ENCODE peak calls at places on chromosome 9, in five cellular contexts. R is AG09309, F is epithelial cell of esophagus, Z is nephron progenitor cell, E is AG10803. M is an unnamed sample.

GRCh38 chr9:123399803-123400378 is 43.9 kb downstream of the CRB2 start:
- DNase-seq in E (no peak), F (no peak), Z (peak), R (no peak), M (peak)

GRCh38 chr9:135075234-135076142 is 12.0 kb upstream of the OLFM1 start:
- DNase-seq in Z (peak), E (peak), R (no peak), F (no peak), M (no peak)

GRCh38 chr9:100725376-100725775 is 147.5 kb downstream of the CAVIN4 start:
- DNase-seq in F (no peak), Z (no peak), E (no peak), R (no peak), M (no peak)

GRCh38 chr9:133914483-133915342 is 77.4 kb downstream of the VAV2 start:
- DNase-seq in E (peak), F (no peak), Z (no peak), R (no peak), M (no peak)

GRCh38 chr9:70578720-70579119 is 164.3 kb upstream of the KLF9 start:
- DNase-seq in F (no peak), E (no peak), Z (no peak), R (no peak), M (no peak)

GRCh38 chr9:93207326-93207814 is 23.4 kb downstream of the WNK2 start:
- DNase-seq in E (peak), F (no peak), Z (no peak), R (peak), M (no peak)

GRCh38 chr9:89606567-89607311 is 1.9 kb downstream of the GADD45G start:
- DNase-seq in R (no peak), E (no peak), Z (peak), F (no peak), M (peak)

GRCh38 chr9:93129691-93130500 is 4.2 kb downstream of the NINJ1 start:
- DNase-seq in R (no peak), E (no peak), F (no peak), Z (no peak), M (no peak)

DNA sequence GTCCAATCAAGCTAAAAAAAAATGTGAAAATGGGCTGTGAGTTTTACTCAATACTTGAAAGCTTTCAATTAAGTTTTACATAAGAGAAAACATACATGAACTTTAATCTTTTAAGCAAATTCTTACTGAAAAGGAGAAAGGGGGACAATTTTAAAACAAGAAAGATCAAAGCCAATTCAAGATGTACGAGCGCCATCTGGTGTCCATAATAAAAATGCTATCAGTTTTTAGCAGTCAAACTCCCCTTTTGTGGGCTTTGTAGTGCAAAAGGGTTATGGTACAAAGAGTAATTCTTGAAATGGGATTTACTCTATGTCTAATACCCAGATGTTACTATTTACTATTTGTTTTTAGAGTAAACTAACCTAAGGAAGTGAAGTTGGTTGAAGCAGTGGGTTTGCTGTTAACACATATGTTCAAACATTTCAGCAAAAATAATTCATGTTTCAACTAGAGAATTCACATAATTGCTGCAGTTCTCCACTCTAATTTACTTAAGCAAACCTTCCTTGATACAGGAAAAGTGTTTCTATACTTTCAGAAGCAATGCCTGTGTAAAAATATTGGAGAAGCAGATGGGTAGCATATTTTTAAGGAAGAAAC is 228.2 kb upstream of the TYRP1 start:
- DNase-seq in R (no peak), E (peak), Z (peak), F (peak), M (peak)
- TF ChIP-seq CTCF in R (peak), E (peak), Z (peak), F (peak), M (peak)

GRCh38 chr9:1839984-1840383 is 175.2 kb upstream of the SMARCA2 start:
- DNase-seq in R (no peak), F (no peak), E (no peak), Z (no peak), M (no peak)

GRCh38 chr9:1832960-1833359 is 182.2 kb upstream of the SMARCA2 start:
- DNase-seq in Z (no peak), E (no peak), R (no peak), F (no peak), M (no peak)

DNA sequence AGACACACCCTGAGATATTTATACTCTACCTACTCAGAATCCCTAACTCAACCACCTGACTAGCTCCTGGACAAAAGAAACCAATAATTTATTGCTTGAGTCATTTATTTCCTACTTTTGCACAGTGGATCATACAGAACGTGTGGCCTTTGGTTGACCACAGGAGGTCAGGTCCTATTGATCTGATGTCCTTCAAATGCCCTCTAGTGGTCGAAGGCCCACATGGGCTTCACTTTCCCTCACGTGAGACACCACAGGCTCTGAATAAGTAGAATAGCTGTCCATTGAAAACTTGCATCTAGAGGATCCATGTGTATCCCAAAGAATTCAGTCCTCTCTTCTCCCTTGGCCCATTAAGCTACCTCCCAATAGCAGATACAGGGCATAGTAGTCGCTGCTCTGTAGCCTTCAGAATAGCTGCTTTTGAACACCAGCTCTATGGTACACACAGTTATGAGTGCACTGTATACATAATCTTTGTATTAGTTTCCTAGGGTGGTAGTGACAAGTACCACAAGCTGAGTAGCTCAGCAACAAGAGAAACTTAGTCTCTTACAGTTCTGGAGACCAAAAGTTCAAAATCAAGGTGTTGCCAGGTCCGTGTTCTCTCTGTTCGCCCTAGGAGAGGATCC is 177.6 kb upstream of the SMARCA2 start:
- DNase-seq in Z (peak), R (no peak), E (peak), F (peak), M (peak)
- TF ChIP-seq CTCF in Z (peak), R (peak), E (peak), F (no peak), M (peak)

GRCh38 chr9:79432485-79432884 is 139.3 kb upstream of the TLE4 start:
- DNase-seq in Z (no peak), E (no peak), R (no peak), F (peak), M (no peak)
- TF ChIP-seq CTCF in Z (no peak), E (no peak), R (no peak), F (peak), M (peak)

GRCh38 chr9:95217936-95218335 is 99.6 kb downstream of the FANCC start:
- DNase-seq in R (no peak), Z (no peak), E (no peak), F (no peak), M (no peak)

GRCh38 chr9:95211028-95211427 is 106.5 kb downstream of the FANCC start:
- DNase-seq in R (no peak), Z (no peak), F (no peak), E (no peak), M (no peak)

GRCh38 chr9:95213102-95213501 is 104.4 kb downstream of the FANCC start:
- DNase-seq in E (no peak), Z (no peak), R (no peak), F (no peak), M (no peak)

GRCh38 chr9:95218790-95219189 is 98.7 kb downstream of the FANCC start:
- DNase-seq in Z (no peak), E (no peak), R (no peak), F (peak), M (no peak)

DNA sequence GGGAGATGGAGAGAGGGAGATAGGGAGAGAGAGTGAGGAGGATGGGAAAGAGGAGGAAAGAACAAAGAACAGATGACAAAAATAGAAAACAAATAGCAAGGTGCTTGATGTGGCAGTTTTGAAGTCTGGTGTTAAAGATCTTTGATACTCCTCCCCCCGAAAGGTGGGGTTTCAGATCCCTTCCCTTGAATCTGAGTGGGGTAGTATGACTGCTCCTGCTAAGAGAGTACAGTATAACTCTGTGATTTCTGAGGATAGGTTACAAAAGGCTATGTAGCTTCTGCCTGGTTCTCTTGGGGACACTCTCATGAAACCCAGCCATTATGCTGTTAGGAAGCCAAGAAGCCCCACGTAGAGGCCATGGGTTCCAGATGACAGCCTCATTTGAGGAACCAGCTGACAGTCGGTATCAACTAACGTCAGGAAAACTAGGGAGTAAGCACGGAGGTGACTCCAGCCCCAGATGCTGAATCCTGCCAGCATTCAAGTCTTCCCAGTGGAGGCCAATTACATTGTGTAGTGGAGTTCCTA is 102.1 kb downstream of the FANCC start:
- DNase-seq in E (no peak), R (no peak), F (no peak), Z (no peak), M (no peak)
- TF ChIP-seq CTCF in E (no peak), R (no peak), F (no peak), Z (no peak), M (no peak)

GRCh38 chr9:15670246-15670645 is 117.4 kb downstream of the CCDC171 start:
- DNase-seq in R (no peak), F (no peak), Z (no peak), E (no peak), M (no peak)
- TF ChIP-seq CTCF in R (no peak), F (no peak), Z (no peak), E (no peak), M (no peak)

DNA sequence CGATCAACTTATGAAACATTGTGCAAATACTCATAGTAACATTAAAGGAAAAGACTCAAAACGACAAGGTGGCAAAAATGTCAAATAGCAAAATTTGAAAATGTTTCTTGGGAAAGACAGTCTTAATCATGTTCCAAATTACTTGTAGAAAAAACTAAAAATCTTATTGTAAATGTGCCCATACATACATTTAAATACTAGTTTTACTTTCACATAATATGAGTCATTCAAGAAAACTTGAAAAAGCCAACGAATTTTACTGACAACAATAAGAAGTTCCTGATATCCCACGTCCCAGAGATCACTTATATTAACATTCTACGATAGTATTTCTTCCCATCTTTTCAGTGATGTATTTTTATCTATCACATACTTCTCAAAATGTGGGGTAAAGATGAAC is 13.7 kb downstream of the MLLT3 start:
- DNase-seq in Z (no peak), E (no peak), R (no peak), F (no peak), M (no peak)
- TF ChIP-seq CTCF in Z (no peak), E (no peak), R (no peak), F (no peak), M (no peak)

GRCh38 chr9:118170032-118170955 is 466.1 kb downstream of the TLR4 start:
- DNase-seq in R (no peak), E (peak), F (peak), Z (peak), M (peak)
- TF ChIP-seq CTCF in R (peak), E (peak), F (peak), Z (peak), M (peak)

GRCh38 chr9:35521708-35522107 is 31.8 kb downstream of the RUSC2 start:
- DNase-seq in E (peak), F (no peak), R (no peak), Z (no peak), M (no peak)

GRCh38 chr9:35519697-35520403 is 29.9 kb downstream of the RUSC2 start:
- DNase-seq in E (no peak), R (no peak), F (peak), Z (no peak), M (no peak)

GRCh38 chr9:35522725-35523124 is 32.8 kb downstream of the RUSC2 start:
- DNase-seq in F (no peak), Z (no peak), E (no peak), R (no peak), M (no peak)

GRCh38 chr9:35520404-35520790 is 30.5 kb downstream of the RUSC2 start:
- DNase-seq in Z (no peak), E (no peak), F (no peak), R (no peak), M (no peak)

GRCh38 chr9:35522189-35522588 is 32.3 kb downstream of the RUSC2 start:
- DNase-seq in E (no peak), Z (no peak), F (no peak), R (no peak), M (no peak)
- TF ChIP-seq CTCF in E (peak), Z (no peak), F (no peak), R (peak), M (no peak)

GRCh38 chr9:120916573-120916972 is 10.0 kb downstream of the TRAF1 start:
- DNase-seq in F (peak), Z (no peak), E (peak), R (no peak), M (no peak)
- TF ChIP-seq CTCF in F (peak), Z (no peak), E (no peak), R (peak), M (no peak)

M was measured in neural crest cell.